ENCODE peak calls at places on chromosome 15, in six cellular contexts. X is stimulated activated CD8-positive, alpha-beta memory T cell treated with anti-CD3 and anti-CD28 coated beads, Interleukin-12 subunit alpha, Interleukin-12 subunit beta, amount 100 ng/mL, for 1 hour; H is NCI-H146; A is MM.1S; B is effector CD4-positive, alpha-beta T cell; K is NB4. M is an unnamed sample.

GRCh38 chr15:92048739-92049138 is 195.2 kb downstream of the SLCO3A1 start:
- DNase-seq in X (no peak), K (no peak), A (no peak), B (no peak), H (no peak), M (no peak)

GRCh38 chr15:74906450-74907276 is at the start of gene FAM219B:
- DNase-seq in A (peak; percentile 91), H (peak; percentile 79), B (peak; percentile 64), K (peak; percentile 92), X (peak; percentile 66), M (peak; percentile 54)

GRCh38 chr15:100897873-100898490 is 18.4 kb downstream of the ALDH1A3 start:
- DNase-seq in X (no peak), A (no peak), K (no peak), B (no peak), H (no peak), M (no peak)

GRCh38 chr15:101148881-101149664 is 102.8 kb downstream of the CHSY1 start:
- DNase-seq in A (no peak), K (peak; percentile 66), B (no peak), X (no peak), H (no peak), M (no peak)

GRCh38 chr15:65344909-65345275 is 32.9 kb downstream of the IGDCC3 start:
- DNase-seq in H (no peak), K (no peak), X (no peak), A (no peak), B (no peak), M (no peak)

GRCh38 chr15:99589801-99590200 is 24.0 kb downstream of the MEF2A start:
- DNase-seq in B (no peak), K (no peak), H (no peak), A (no peak), X (no peak), M (no peak)

GRCh38 chr15:87844031-87844430 is 412.5 kb downstream of the NTRK3 start:
- DNase-seq in H (no peak), K (no peak), A (no peak), X (no peak), B (no peak), M (no peak)

GRCh38 chr15:71575474-71576045 is 234.8 kb upstream of the NR2E3 start:
- DNase-seq in X (no peak), A (peak; percentile 11), H (no peak), K (peak; percentile 8), B (no peak), M (no peak)

GRCh38 chr15:49282366-49282765 is 112.3 kb downstream of the GALK2 start:
- DNase-seq in A (no peak), K (no peak), H (no peak), B (no peak), X (no peak), M (no peak)

GRCh38 chr15:23869391-23869790 is 182.3 kb upstream of the NDN start:
- DNase-seq in B (no peak), K (no peak), A (no peak), H (peak; percentile 18), X (no peak), M (no peak)

GRCh38 chr15:101131489-101132389 is 120.1 kb downstream of the CHSY1 start:
- DNase-seq in K (peak; percentile 58), X (no peak), H (no peak), B (no peak), A (no peak), M (no peak)

GRCh38 chr15:41115088-41115651 is 910 bp downstream of the INO80 start:
- DNase-seq in X (no peak), K (peak; percentile 65), A (no peak), B (no peak), H (peak; percentile 22), M (peak; percentile 59)

GRCh38 chr15:96500491-96500890 is 170.0 kb downstream of the NR2F2 start:
- DNase-seq in H (no peak), B (no peak), X (no peak), K (peak; percentile 36), A (no peak), M (no peak)

GRCh38 chr15:71800190-71800589 is 10.2 kb upstream of the NR2E3 start:
- DNase-seq in H (no peak), K (no peak), A (no peak), B (no peak), X (no peak), M (no peak)

GRCh38 chr15:39939487-39940452 is 5.9 kb downstream of the EIF2AK4 start:
- DNase-seq in H (no peak), B (no peak), K (no peak), X (no peak), A (peak; percentile 28), M (no peak)

GRCh38 chr15:56808160-56808559 is 74.9 kb upstream of the ZNF280D start:
- DNase-seq in K (no peak), A (no peak), B (no peak), H (no peak), X (no peak), M (no peak)

GRCh38 chr15:74653426-74654082 is 37.9 kb downstream of the CLK3 start:
- DNase-seq in K (no peak), H (no peak), X (no peak), B (no peak), A (no peak), M (no peak)

GRCh38 chr15:78727561-78727960 is 83.7 kb downstream of the ADAMTS7 start:
- DNase-seq in H (no peak), B (no peak), A (no peak), X (no peak), K (no peak), M (no peak)

GRCh38 chr15:71080705-71081104 is 34.6 kb upstream of the THSD4 start:
- DNase-seq in B (no peak), H (no peak), K (no peak), A (no peak), X (no peak), M (no peak)

GRCh38 chr15:69290346-69291164 is 8.2 kb upstream of the PAQR5 start:
- DNase-seq in B (no peak), K (no peak), X (no peak), A (no peak), H (no peak), M (no peak)

GRCh38 chr15:81312790-81313543 is 11.0 kb downstream of the STARD5 start:
- DNase-seq in B (no peak), A (no peak), K (peak; percentile 87), H (no peak), X (no peak), M (no peak)

GRCh38 chr15:65192016-65192415 is 6.9 kb upstream of the CLPX start:
- DNase-seq in K (peak; percentile 25), B (no peak), H (no peak), A (no peak), X (no peak), M (no peak)

GRCh38 chr15:81531141-81531592 is 157.2 kb upstream of the TMC3 start:
- DNase-seq in B (no peak), A (no peak), H (no peak), X (no peak), K (no peak), M (no peak)

GRCh38 chr15:39661776-39662175 is 80.9 kb downstream of the THBS1 start:
- DNase-seq in K (no peak), A (no peak), B (no peak), X (no peak), H (no peak), M (no peak)

GRCh38 chr15:45573961-45574629 is 13.1 kb upstream of the BLOC1S6 start:
- DNase-seq in K (peak; percentile 21), H (no peak), B (peak; percentile 3), A (no peak), X (no peak), M (no peak)

GRCh38 chr15:98952381-98952803 is 55.2 kb downstream of the PGPEP1L start:
- DNase-seq in X (no peak), H (no peak), K (no peak), A (peak; percentile 88), B (no peak), M (no peak)

GRCh38 chr15:89177633-89178306 is 43.6 kb downstream of the RLBP1 start:
- DNase-seq in H (peak; percentile 42), K (peak; percentile 78), B (peak; percentile 53), X (peak; percentile 39), A (peak; percentile 64), M (peak; percentile 34)

GRCh38 chr15:66565731-66566130 is at the start of gene LCTL:
- DNase-seq in X (no peak), K (no peak), H (no peak), A (peak; percentile 33), B (no peak), M (no peak)

GRCh38 chr15:84788500-84788899 is 28.7 kb upstream of the ALPK3 start:
- DNase-seq in H (no peak), B (no peak), A (no peak), X (no peak), K (no peak), M (no peak)

GRCh38 chr15:31261266-31262142 is 65.1 kb upstream of the KLF13 start:
- DNase-seq in A (no peak), B (no peak), H (peak; percentile 13), K (no peak), X (no peak), M (no peak)

GRCh38 chr15:75842722-75843617 is at the start of gene UBE2Q2:
- DNase-seq in B (peak; percentile 62), X (peak; percentile 62), A (peak; percentile 67), K (peak; percentile 91), H (peak; percentile 78), M (peak; percentile 30)

GRCh38 chr15:71294636-71295241 is 179.5 kb downstream of the THSD4 start:
- DNase-seq in X (no peak), H (no peak), K (no peak), A (no peak), B (no peak), M (no peak)

GRCh38 chr15:66862111-66862815 is 160.2 kb downstream of the SMAD6 start:
- DNase-seq in B (no peak), X (no peak), K (peak; percentile 45), H (no peak), A (no peak), M (no peak)

GRCh38 chr15:68054658-68055223 is 626 bp downstream of the PIAS1 start:
- DNase-seq in H (peak; percentile 65), B (peak; percentile 21), A (peak; percentile 10), X (peak; percentile 9), K (peak; percentile 80), M (peak; percentile 2)

GRCh38 chr15:77104155-77104554 is 33.2 kb upstream of the TSPAN3 start:
- DNase-seq in K (no peak), H (no peak), A (no peak), B (no peak), X (no peak), M (no peak)

GRCh38 chr15:78565951-78566774 is 843 bp downstream of the CHRNA5 start:
- DNase-seq in H (peak; percentile 30), B (no peak), K (peak; percentile 34), X (no peak), A (peak; percentile 39), M (no peak)

M was measured in activated CD4-positive, CD25-positive, alpha-beta regulatory T cell treated with anti-CD3 and anti-CD28 coated beads, Interleukin-2, amount 50 U/mL, for 16 hours.